ENCODE peak calls at places on chromosomes 13 and 19, in eight cellular contexts. One of them, this sample, is unnamed.

GRCh38 chr19:38665950-38666661 is 18.7 kb downstream of the ACTN4 start:
- DNase-seq in iris pigment epithelial cell: no peak
- DNase-seq in naive thymus-derived CD4-positive, alpha-beta T cell: no peak
- DNase-seq in mesothelial cell of epicardium: peak
- DNase-seq in CD8-positive, alpha-beta T cell: no peak
- DNase-seq in A549: peak
- DNase-seq in activated T-cell treated with anti-CD3 and anti-CD28 coated beads, Interleukin-2, amount 50 U/mL, for 72 hours: no peak
- DNase-seq in memory B cell: no peak
- DNase-seq in this sample: peak

GRCh38 chr19:1754651-1755466 is 1.6 kb downstream of the ONECUT3 start:
- DNase-seq in memory B cell: no peak
- DNase-seq in CD8-positive, alpha-beta T cell: no peak
- DNase-seq in naive thymus-derived CD4-positive, alpha-beta T cell: no peak
- DNase-seq in mesothelial cell of epicardium: no peak
- DNase-seq in activated T-cell treated with anti-CD3 and anti-CD28 coated beads, Interleukin-2, amount 50 U/mL, for 72 hours: no peak
- DNase-seq in A549: peak
- DNase-seq in iris pigment epithelial cell: no peak
- DNase-seq in this sample: no peak

GRCh38 chr13:95858286-95859075 is 181.5 kb downstream of the DNAJC3 start:
- DNase-seq in mesothelial cell of epicardium: no peak
- DNase-seq in memory B cell: no peak
- DNase-seq in A549: no peak
- DNase-seq in CD8-positive, alpha-beta T cell: no peak
- DNase-seq in activated T-cell treated with anti-CD3 and anti-CD28 coated beads, Interleukin-2, amount 50 U/mL, for 72 hours: no peak
- DNase-seq in naive thymus-derived CD4-positive, alpha-beta T cell: no peak
- DNase-seq in iris pigment epithelial cell: peak
- DNase-seq in this sample: peak

GRCh38 chr19:5695649-5696195 is 5.6 kb downstream of the RPL36 start:
- DNase-seq in A549: no peak
- DNase-seq in memory B cell: no peak
- DNase-seq in activated T-cell treated with anti-CD3 and anti-CD28 coated beads, Interleukin-2, amount 50 U/mL, for 72 hours: no peak
- DNase-seq in mesothelial cell of epicardium: no peak
- DNase-seq in iris pigment epithelial cell: no peak
- DNase-seq in CD8-positive, alpha-beta T cell: no peak
- DNase-seq in naive thymus-derived CD4-positive, alpha-beta T cell: no peak
- DNase-seq in this sample: no peak

GRCh38 chr13:95197548-95197947 is 103.7 kb downstream of the ABCC4 start:
- DNase-seq in memory B cell: no peak
- DNase-seq in A549: no peak
- DNase-seq in activated T-cell treated with anti-CD3 and anti-CD28 coated beads, Interleukin-2, amount 50 U/mL, for 72 hours: no peak
- DNase-seq in iris pigment epithelial cell: no peak
- DNase-seq in mesothelial cell of epicardium: no peak
- DNase-seq in naive thymus-derived CD4-positive, alpha-beta T cell: no peak
- DNase-seq in CD8-positive, alpha-beta T cell: no peak
- DNase-seq in this sample: no peak

GRCh38 chr13:108214511-108215383 is 589 bp downstream of the LIG4 start:
- DNase-seq in mesothelial cell of epicardium: peak
- DNase-seq in CD8-positive, alpha-beta T cell: no peak
- DNase-seq in activated T-cell treated with anti-CD3 and anti-CD28 coated beads, Interleukin-2, amount 50 U/mL, for 72 hours: no peak
- DNase-seq in A549: no peak
- DNase-seq in memory B cell: no peak
- DNase-seq in iris pigment epithelial cell: peak
- DNase-seq in naive thymus-derived CD4-positive, alpha-beta T cell: peak
- DNase-seq in this sample: no peak

GRCh38 chr13:95100525-95101121 is 200.6 kb downstream of the ABCC4 start:
- DNase-seq in mesothelial cell of epicardium: no peak
- DNase-seq in naive thymus-derived CD4-positive, alpha-beta T cell: no peak
- DNase-seq in memory B cell: no peak
- DNase-seq in activated T-cell treated with anti-CD3 and anti-CD28 coated beads, Interleukin-2, amount 50 U/mL, for 72 hours: peak
- DNase-seq in A549: peak
- DNase-seq in CD8-positive, alpha-beta T cell: no peak
- DNase-seq in iris pigment epithelial cell: no peak
- DNase-seq in this sample: peak

GRCh38 chr13:38419312-38419873 is 69.7 kb downstream of the UFM1 start:
- DNase-seq in CD8-positive, alpha-beta T cell: no peak
- DNase-seq in iris pigment epithelial cell: no peak
- DNase-seq in memory B cell: no peak
- DNase-seq in mesothelial cell of epicardium: no peak
- DNase-seq in A549: no peak
- DNase-seq in naive thymus-derived CD4-positive, alpha-beta T cell: no peak
- DNase-seq in activated T-cell treated with anti-CD3 and anti-CD28 coated beads, Interleukin-2, amount 50 U/mL, for 72 hours: no peak
- DNase-seq in this sample: no peak

GRCh38 chr13:31835932-31836331 is 96.6 kb downstream of the RXFP2 start:
- DNase-seq in CD8-positive, alpha-beta T cell: no peak
- DNase-seq in activated T-cell treated with anti-CD3 and anti-CD28 coated beads, Interleukin-2, amount 50 U/mL, for 72 hours: no peak
- DNase-seq in A549: no peak
- DNase-seq in iris pigment epithelial cell: peak
- DNase-seq in memory B cell: no peak
- DNase-seq in naive thymus-derived CD4-positive, alpha-beta T cell: no peak
- DNase-seq in mesothelial cell of epicardium: no peak
- DNase-seq in this sample: peak

GRCh38 chr19:13085673-13086072 is 17.0 kb downstream of the LYL1 start:
- DNase-seq in naive thymus-derived CD4-positive, alpha-beta T cell: no peak
- DNase-seq in iris pigment epithelial cell: no peak
- DNase-seq in CD8-positive, alpha-beta T cell: no peak
- DNase-seq in activated T-cell treated with anti-CD3 and anti-CD28 coated beads, Interleukin-2, amount 50 U/mL, for 72 hours: no peak
- DNase-seq in memory B cell: no peak
- DNase-seq in A549: no peak
- DNase-seq in mesothelial cell of epicardium: no peak
- DNase-seq in this sample: no peak

GRCh38 chr13:90800082-90800746 is 547.3 kb upstream of the MIR17HG start:
- DNase-seq in activated T-cell treated with anti-CD3 and anti-CD28 coated beads, Interleukin-2, amount 50 U/mL, for 72 hours: no peak
- DNase-seq in naive thymus-derived CD4-positive, alpha-beta T cell: no peak
- DNase-seq in CD8-positive, alpha-beta T cell: no peak
- DNase-seq in mesothelial cell of epicardium: peak
- DNase-seq in A549: no peak
- DNase-seq in iris pigment epithelial cell: no peak
- DNase-seq in memory B cell: no peak
- DNase-seq in this sample: peak

GRCh38 chr19:19538077-19538764 is at the start of gene CILP2:
- DNase-seq in naive thymus-derived CD4-positive, alpha-beta T cell: no peak
- DNase-seq in CD8-positive, alpha-beta T cell: no peak
- DNase-seq in A549: no peak
- DNase-seq in activated T-cell treated with anti-CD3 and anti-CD28 coated beads, Interleukin-2, amount 50 U/mL, for 72 hours: peak
- DNase-seq in memory B cell: peak
- DNase-seq in mesothelial cell of epicardium: peak
- DNase-seq in iris pigment epithelial cell: no peak
- DNase-seq in this sample: peak

GRCh38 chr13:57633950-57634828 is 2.6 kb downstream of the PCDH17 start:
- DNase-seq in CD8-positive, alpha-beta T cell: no peak
- DNase-seq in A549: no peak
- DNase-seq in memory B cell: no peak
- DNase-seq in mesothelial cell of epicardium: no peak
- DNase-seq in activated T-cell treated with anti-CD3 and anti-CD28 coated beads, Interleukin-2, amount 50 U/mL, for 72 hours: no peak
- DNase-seq in iris pigment epithelial cell: no peak
- DNase-seq in naive thymus-derived CD4-positive, alpha-beta T cell: no peak
- DNase-seq in this sample: no peak

GRCh38 chr13:113926951-113927660 is 46.8 kb downstream of the C13orf46 start:
- DNase-seq in mesothelial cell of epicardium: peak
- DNase-seq in A549: no peak
- DNase-seq in CD8-positive, alpha-beta T cell: no peak
- DNase-seq in naive thymus-derived CD4-positive, alpha-beta T cell: no peak
- DNase-seq in iris pigment epithelial cell: no peak
- DNase-seq in activated T-cell treated with anti-CD3 and anti-CD28 coated beads, Interleukin-2, amount 50 U/mL, for 72 hours: no peak
- DNase-seq in memory B cell: no peak
- DNase-seq in this sample: no peak

This sample was measured in EL.